ENCODE peak calls at places on chromosomes 16 and 17, in ten cellular contexts. U is ovary, S is thyroid gland, C is GM12878, G is stomach, I is thoracic aorta, Q is H1, E is OCI-LY7, N is cardiac muscle cell, T is prostate gland. B is an unnamed sample.

GRCh38 chr17:8063761-8064589 is 23.5 kb downstream of the ALOX12B start:
- DNase-seq in U (no peak), S (no peak), C (no peak), G (no peak), I (no peak), Q (no peak), E (no peak), N (no peak), T (no peak), B (no peak)

GRCh38 chr17:72184805-72185204 is 64.0 kb downstream of the SOX9 start:
- DNase-seq in U (no peak), S (peak; percentile 39), C (no peak), G (no peak), I (no peak), Q (no peak), E (no peak), N (peak; percentile 78), T (no peak), B (peak; percentile 56)

GRCh38 chr16:906296-906695 is 64.5 kb downstream of the LMF1 start:
- DNase-seq in U (no peak), S (no peak), C (no peak), G (no peak), I (no peak), Q (no peak), E (no peak), N (no peak), T (no peak), B (no peak)

GRCh38 chr16:450800-451512 is 25.5 kb downstream of the RAB11FIP3 start:
- DNase-seq in U (no peak), S (peak; percentile 17), C (no peak), G (no peak), I (no peak), Q (no peak), E (no peak), N (no peak), T (no peak), B (no peak)

GRCh38 chr16:85462405-85463227 is 150.5 kb upstream of the GSE1 start:
- DNase-seq in U (peak; percentile 66), S (peak; percentile 80), C (no peak), G (peak; percentile 51), I (no peak), Q (no peak), E (peak; percentile 22), N (peak; percentile 32), T (no peak), B (peak; percentile 51)

GRCh38 chr16:64621616-64622015 is 500.2 kb downstream of the CDH11 start:
- DNase-seq in U (no peak), S (no peak), C (no peak), G (no peak), I (no peak), Q (no peak), E (no peak), N (no peak), T (no peak), B (no peak)

GRCh38 chr16:88194397-88195020 is 188.2 kb upstream of the ZNF469 start:
- DNase-seq in U (peak; percentile 77), S (no peak), C (no peak), G (no peak), I (no peak), Q (no peak), E (no peak), N (no peak), T (no peak), B (no peak)

GRCh38 chr16:69328854-69329316 is 1.5 kb downstream of the PDF start:
- DNase-seq in U (no peak), S (no peak), C (no peak), G (no peak), I (no peak), Q (no peak), E (peak; percentile 27), N (no peak), T (no peak), B (no peak)

GRCh38 chr16:87442581-87442966 is 50.2 kb downstream of the ZCCHC14 start:
- DNase-seq in U (no peak), S (no peak), C (no peak), G (no peak), I (no peak), Q (no peak), E (no peak), N (peak; percentile 32), T (no peak), B (no peak)

GRCh38 chr17:74280093-74280513 is 6.1 kb downstream of the DNAI2 start:
- DNase-seq in U (no peak), S (no peak), C (no peak), G (no peak), I (no peak), Q (no peak), E (no peak), N (no peak), T (no peak), B (no peak)

GRCh38 chr17:80195671-80196529 is 24.2 kb downstream of the SGSH start:
- DNase-seq in U (peak; percentile 33), S (no peak), C (no peak), G (no peak), I (no peak), Q (peak; percentile 90), E (peak; percentile 51), N (no peak), T (no peak), B (no peak)

DNA sequence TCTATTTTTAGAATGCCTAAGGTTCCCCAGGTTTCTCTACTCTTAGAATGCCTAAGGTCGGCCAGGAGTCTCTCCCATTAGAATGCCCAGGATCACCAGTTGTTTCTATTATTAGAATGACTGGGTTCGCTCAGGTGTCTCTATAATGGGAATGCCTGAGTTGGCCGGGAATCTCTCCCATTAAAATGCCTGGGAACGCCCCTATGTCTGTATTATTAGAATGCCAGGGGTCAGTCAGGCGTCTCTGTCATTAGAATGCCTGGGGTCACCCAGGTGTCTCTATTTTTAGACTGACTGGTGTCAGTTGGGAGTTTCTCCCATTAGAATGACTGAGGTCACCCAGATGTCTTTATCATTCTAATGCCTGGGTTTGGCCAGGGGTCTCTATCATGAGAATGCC is 2252.5 kb downstream of the TP53TG3F start:
- DNase-seq in U (no peak), S (no peak), C (no peak), G (no peak), I (no peak), Q (no peak), E (no peak), N (no peak), T (no peak), B (no peak)
- H3K9me3 ChIP-seq in U (no peaks in the 10 kb centered on the region), S (no peaks in the 10 kb centered on the region), C (no peaks in the 10 kb centered on the region), G (no peaks in the 10 kb centered on the region), I (peaks cover 16% of the 10 kb centered on the region), Q (peaks cover 70% of the 10 kb centered on the region), E (peaks cover 17% of the 10 kb centered on the region), N (no peaks in the 10 kb centered on the region), T (no peaks in the 10 kb centered on the region), B (peaks cover 7% of the 10 kb centered on the region)

GRCh38 chr17:29590261-29590978 is 972 bp upstream of the GIT1 start:
- DNase-seq in U (no peak), S (no peak), C (no peak), G (no peak), I (no peak), Q (peak; percentile 55), E (peak; percentile 50), N (peak; percentile 48), T (no peak), B (peak; percentile 70)

GRCh38 chr17:29588017-29588557 is 1.4 kb downstream of the GIT1 start:
- DNase-seq in U (no peak), S (no peak), C (no peak), G (no peak), I (no peak), Q (no peak), E (peak; percentile 18), N (no peak), T (no peak), B (peak; percentile 28)

GRCh38 chr17:29589524-29590260 is at the start of gene GIT1:
- DNase-seq in U (peak; percentile 86), S (peak; percentile 89), C (no peak), G (peak; percentile 90), I (no peak), Q (peak; percentile 87), E (peak; percentile 92), N (peak; percentile 91), T (peak; percentile 85), B (peak; percentile 90)

GRCh38 chr17:29587591-29587990 is 1.9 kb downstream of the GIT1 start:
- DNase-seq in U (no peak), S (no peak), C (no peak), G (no peak), I (no peak), Q (no peak), E (no peak), N (no peak), T (no peak), B (peak; percentile 21)

GRCh38 chr17:29588561-29589411 is 662 bp downstream of the GIT1 start:
- DNase-seq in U (no peak), S (peak; percentile 45), C (no peak), G (no peak), I (no peak), Q (peak; percentile 65), E (peak; percentile 61), N (peak; percentile 35), T (no peak), B (peak; percentile 54)
- TF ChIP-seq CTCF in U (no peak), S (no peak), C (no peak), G (no peak), I (no peak), Q (no peak), E (no peak), N (no peak), T (no peak), B (no peak)

DNA sequence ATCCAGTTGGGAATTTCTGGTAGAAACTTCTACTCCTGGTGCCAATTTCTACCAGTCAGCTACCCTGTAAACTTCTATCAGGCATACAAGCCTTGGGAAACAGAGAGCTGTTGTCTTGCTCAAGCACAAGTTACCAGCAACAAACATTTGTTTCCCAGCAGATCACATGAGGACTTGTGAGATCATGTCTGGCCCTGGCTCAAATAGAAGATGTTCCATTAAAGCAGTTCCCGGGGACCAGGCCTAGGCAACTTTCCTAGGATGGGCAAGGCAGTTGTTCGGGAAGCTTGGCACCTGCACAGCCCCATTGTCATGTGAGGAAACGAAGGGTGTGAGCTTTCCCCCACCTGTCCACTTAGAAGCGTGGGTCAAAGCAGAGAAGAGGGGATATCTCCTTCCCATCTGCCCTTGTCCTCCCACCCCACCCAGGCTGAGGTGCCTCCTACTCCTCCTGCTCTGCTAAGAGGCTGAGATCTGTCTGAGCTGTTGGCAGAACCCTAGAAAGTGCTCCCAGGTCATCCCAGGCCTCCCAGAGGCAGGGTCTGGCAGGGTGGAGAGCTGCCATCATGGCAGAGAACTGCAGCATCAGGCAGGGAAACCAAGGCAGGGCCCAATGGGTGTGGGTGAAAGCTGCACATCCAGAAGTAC is 11.2 kb upstream of the SLC47A2 start:
- DNase-seq in U (peak; percentile 66), S (no peak), C (no peak), G (no peak), I (peak; percentile 31), Q (no peak), E (no peak), N (peak; percentile 92), T (peak; percentile 86), B (peak; percentile 71)
- H3K27ac ChIP-seq in U (peak overlapping the region; percentile 93), S (peak overlapping the region; percentile 97), C (no peak overlapping the region), G (peak overlapping the region; percentile 38), I (peak overlapping the region; percentile 84), Q (no peak overlapping the region), E (no peak overlapping the region), N (peak overlapping the region; percentile 53), T (peak overlapping the region; percentile 84), B (peak overlapping the region; percentile 89)

DNA sequence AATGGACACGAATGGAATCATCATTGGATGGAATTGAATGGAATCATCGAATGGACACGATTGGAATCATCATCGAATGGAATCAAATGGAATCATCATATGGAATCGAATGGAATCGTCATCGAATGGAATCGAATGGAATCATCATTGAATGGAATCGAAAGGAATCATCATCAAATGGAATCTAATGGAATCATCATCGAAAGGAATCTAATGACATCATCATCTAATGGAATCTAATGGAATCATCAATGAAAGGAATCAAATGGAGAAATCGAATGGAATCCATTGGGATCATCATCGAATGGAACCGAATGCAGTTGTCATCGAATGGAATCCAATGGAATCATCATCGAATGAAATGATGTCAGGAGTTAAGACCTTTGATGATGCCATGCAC is 154.9 kb downstream of the SHCBP1 start:
- DNase-seq in U (no peak), S (no peak), C (no peak), G (no peak), I (no peak), Q (no peak), E (no peak), N (no peak), T (no peak), B (no peak)
- H3K9me3 ChIP-seq in U (no peaks in the 10 kb centered on the region), S (no peaks in the 10 kb centered on the region), C (no peaks in the 10 kb centered on the region), G (no peaks in the 10 kb centered on the region), I (no peaks in the 10 kb centered on the region), Q (peaks cover 37% of the 10 kb centered on the region), E (no peaks in the 10 kb centered on the region), N (peaks cover 6% of the 10 kb centered on the region), T (no peaks in the 10 kb centered on the region), B (peaks cover 35% of the 10 kb centered on the region)